ENCODE peak calls at places on chromosome 17, in seven cellular contexts. G is Peyer's patch, X is neural progenitor cell, P is A549, U is OCI-LY7, E is body of pancreas, R is tibial nerve. Z is an unnamed sample. For H3K4me1, the result is how much of the 10 kb centered on the place peaks cover.

GRCh38 chr17:73371285-73371684 is 59.5 kb upstream of the CDC42EP4 start:
- DNase-seq in G (no peak), X (no peak), P (peak), U (no peak), E (no peak), R (no peak), Z (no peak)

GRCh38 chr17:35973333-35974260 is 7.7 kb downstream of the CCL16 start:
- DNase-seq in G (no peak), X (no peak), P (no peak), U (no peak), E (peak), R (no peak), Z (no peak)

GRCh38 chr17:64418506-64419339 is 28.1 kb upstream of the PECAM1 start:
- DNase-seq in G (no peak), X (peak), P (peak), U (peak), E (peak), R (no peak), Z (peak)

GRCh38 chr17:20944014-20944905 is 98.6 kb downstream of the USP22 start:
- DNase-seq in G (no peak), X (peak), P (no peak), U (peak), E (peak), R (no peak), Z (no peak)

GRCh38 chr17:79813826-79814623 is 17.1 kb upstream of the CBX8 start:
- DNase-seq in G (no peak), X (peak), P (no peak), U (no peak), E (no peak), R (no peak), Z (no peak)

GRCh38 chr17:37824534-37825485 is 80.0 kb upstream of the HNF1B start:
- DNase-seq in G (no peak), X (no peak), P (peak), U (peak), E (no peak), R (no peak), Z (no peak)

GRCh38 chr17:57955183-57955952 is at the start of gene CUEDC1:
- DNase-seq in G (peak), X (peak), P (peak), U (peak), E (peak), R (peak), Z (no peak)

GRCh38 chr17:35187481-35187880 is 6.7 kb downstream of the SLC35G3 start:
- DNase-seq in G (no peak), X (no peak), P (no peak), U (no peak), E (no peak), R (no peak), Z (no peak)

GRCh38 chr17:10271004-10271620 is 72.7 kb upstream of the GAS7 start:
- DNase-seq in G (no peak), X (no peak), P (no peak), U (no peak), E (peak), R (no peak), Z (no peak)

GRCh38 chr17:8954339-8954738 is 11.2 kb downstream of the PIK3R5 start:
- DNase-seq in G (peak), X (peak), P (no peak), U (peak), E (peak), R (peak), Z (peak)

GRCh38 chr17:155576-155975 is 18.2 kb downstream of the SCGB1C2 start:
- DNase-seq in G (no peak), X (no peak), P (no peak), U (no peak), E (no peak), R (no peak), Z (no peak)

GRCh38 chr17:81549031-81549557 is 3.1 kb downstream of the FAAP100 start:
- DNase-seq in G (no peak), X (no peak), P (no peak), U (no peak), E (no peak), R (no peak), Z (no peak)

GRCh38 chr17:32777436-32777835 is 99.5 kb downstream of the MYO1D start:
- DNase-seq in G (no peak), X (no peak), P (peak), U (no peak), E (no peak), R (no peak), Z (no peak)

GRCh38 chr17:81132770-81133723 is 32.3 kb upstream of the PVALEF start:
- DNase-seq in G (no peak), X (no peak), P (no peak), U (no peak), E (no peak), R (no peak), Z (no peak)

GRCh38 chr17:64146418-64147109 is 16.6 kb upstream of the ERN1 start:
- DNase-seq in G (peak), X (peak), P (peak), U (peak), E (peak), R (peak), Z (peak)

GRCh38 chr17:29760279-29760721 is 137.6 kb upstream of the CORO6 start:
- DNase-seq in G (peak), X (peak), P (peak), U (peak), E (no peak), R (no peak), Z (no peak)

GRCh38 chr17:57970706-57971105 is 15.5 kb upstream of the CUEDC1 start:
- DNase-seq in G (no peak), X (no peak), P (no peak), U (no peak), E (no peak), R (no peak), Z (no peak)

GRCh38 chr17:10737168-10737622 is 7.4 kb upstream of the TMEM220 start:
- DNase-seq in G (peak), X (peak), P (peak), U (no peak), E (peak), R (peak), Z (no peak)

GRCh38 chr17:74516561-74516960 is 14.7 kb downstream of the CD300LB start:
- DNase-seq in G (no peak), X (no peak), P (no peak), U (no peak), E (no peak), R (no peak), Z (no peak)

GRCh38 chr17:40459646-40460584 is 16.7 kb downstream of the IGFBP4 start:
- DNase-seq in G (no peak), X (no peak), P (no peak), U (no peak), E (no peak), R (no peak), Z (no peak)

GRCh38 chr17:40456396-40456951 is 13.2 kb downstream of the IGFBP4 start:
- DNase-seq in G (no peak), X (no peak), P (no peak), U (no peak), E (no peak), R (no peak), Z (no peak)

GRCh38 chr17:40458851-40459482 is 15.7 kb downstream of the IGFBP4 start:
- DNase-seq in G (no peak), X (no peak), P (no peak), U (no peak), E (no peak), R (no peak), Z (no peak)

GRCh38 chr17:40457369-40457768 is 14.1 kb downstream of the IGFBP4 start:
- DNase-seq in G (no peak), X (no peak), P (no peak), U (no peak), E (no peak), R (no peak), Z (no peak)

DNA sequence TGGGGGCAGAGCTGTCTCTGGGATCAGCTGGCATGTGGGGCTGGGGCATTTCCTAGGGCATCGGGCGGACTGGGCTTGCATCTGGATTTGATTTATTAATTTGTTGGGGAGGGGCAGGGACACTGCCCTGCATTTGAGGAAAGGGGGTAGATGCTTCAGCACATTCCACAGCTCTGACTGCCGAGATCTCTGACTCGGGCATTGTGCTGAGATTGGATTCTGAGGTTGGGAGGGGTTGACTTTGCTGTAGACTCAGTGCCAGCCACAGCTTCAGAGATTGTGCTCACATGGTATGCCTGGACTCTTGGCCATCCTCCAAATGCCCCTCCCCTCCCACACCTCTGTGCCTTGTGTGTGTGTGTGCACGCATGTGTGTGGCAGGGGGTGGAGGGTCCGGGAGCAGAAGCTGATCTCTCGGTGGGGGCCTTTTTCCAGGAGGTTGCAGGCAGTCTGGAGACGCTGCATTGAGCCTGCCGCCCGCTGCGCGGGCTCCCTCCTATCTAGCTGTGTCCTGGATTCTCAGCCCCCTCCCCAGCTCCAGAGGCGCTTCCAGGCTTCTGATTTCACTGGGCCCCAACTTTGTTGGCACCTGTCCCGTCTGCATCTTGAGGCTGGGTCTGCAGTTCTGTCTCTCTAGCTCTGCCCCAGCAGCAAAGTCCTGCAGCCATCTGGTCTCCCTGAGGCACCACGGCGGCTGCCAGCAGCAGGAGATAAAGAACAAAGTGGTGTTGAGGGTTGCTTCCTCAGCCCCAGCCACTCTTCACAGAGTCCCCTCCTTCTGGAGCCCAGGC is 14.9 kb downstream of the IGFBP4 start:
- DNase-seq in G (no peak), X (no peak), P (no peak), U (no peak), E (peak), R (no peak), Z (no peak)
- H3K4me1 ChIP-seq in G (under half), X (under half), P (half or more), U (under half), E (under half), R (half or more), Z (under half)

DNA sequence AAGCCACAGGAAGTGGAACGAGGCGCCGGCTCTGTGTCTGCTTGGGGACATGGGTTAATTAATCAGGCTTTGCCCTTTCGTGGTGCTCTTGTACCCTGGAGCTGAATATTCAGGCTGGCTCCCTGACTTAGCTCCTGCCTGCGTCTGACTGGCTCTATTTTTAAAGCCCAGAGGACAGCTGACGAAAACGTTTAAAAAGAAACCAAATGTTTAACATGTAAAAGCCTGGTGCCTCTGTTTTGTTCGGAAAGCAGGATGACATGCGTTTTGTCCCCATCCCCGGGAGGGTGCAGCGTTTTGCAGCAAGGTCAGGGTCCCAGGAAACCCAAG is 61.1 kb downstream of the NT5M start:
- DNase-seq in G (no peak), X (peak), P (no peak), U (no peak), E (no peak), R (no peak), Z (peak)
- H3K4me3 ChIP-seq in G (no peak), X (no peak), P (no peak), U (no peak), E (no peak), R (no peak), Z (no peak)

GRCh38 chr17:19331134-19331533 is 31.4 kb downstream of the B9D1 start:
- DNase-seq in G (no peak), X (no peak), P (no peak), U (no peak), E (no peak), R (no peak), Z (no peak)
- TF ChIP-seq CTCF in G (no peak), X (no peak), P (no peak), U (no peak), E (no peak), R (no peak), Z (no peak)

GRCh38 chr17:77115947-77116346 is 24.8 kb upstream of the SEC14L1 start:
- DNase-seq in G (no peak), X (no peak), P (no peak), U (no peak), E (no peak), R (no peak), Z (no peak)
- H3K4me1 ChIP-seq in G (under half), X (under half), P (under half), U (under half), E (under half), R (under half), Z (under half)

DNA sequence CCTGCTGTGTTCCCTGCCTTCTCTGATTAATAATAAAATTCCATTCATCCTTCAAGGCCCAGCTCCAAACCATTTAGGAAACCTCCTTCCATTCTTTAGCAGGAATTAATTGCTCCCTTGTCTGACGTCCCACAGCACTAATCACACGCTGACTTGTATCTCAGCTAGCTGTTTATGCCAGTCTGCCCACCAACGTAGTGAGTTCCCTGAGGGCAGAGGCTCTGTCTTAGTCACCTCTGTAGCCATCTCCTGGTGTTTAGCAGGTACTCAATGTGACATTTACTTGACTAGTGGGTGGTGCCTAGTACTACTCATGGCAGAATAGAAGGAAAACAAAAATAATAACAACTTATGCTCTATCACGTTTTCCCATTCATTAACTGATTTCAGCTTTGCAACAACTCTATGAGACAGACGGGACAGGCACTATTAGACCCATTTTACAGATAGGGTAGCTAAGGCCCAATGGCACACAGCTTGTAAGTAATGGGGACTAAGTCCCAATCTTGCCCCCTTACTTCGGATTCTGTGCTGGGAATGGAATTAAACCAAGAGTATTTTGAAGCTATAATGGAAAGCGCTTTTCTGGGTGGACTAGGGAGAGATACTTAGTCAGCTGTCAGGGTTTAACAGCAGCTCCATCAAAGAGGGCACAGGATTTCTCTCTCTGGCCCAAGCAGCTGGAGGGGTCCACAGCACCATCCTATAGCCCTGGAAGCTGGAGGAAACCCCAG is 931 bp upstream of the WIPF2 start:
- DNase-seq in G (no peak), X (no peak), P (no peak), U (no peak), E (no peak), R (no peak), Z (no peak)
- H3K4me3 ChIP-seq in G (peak), X (peak), P (peak), U (peak), E (no peak), R (peak), Z (peak)

GRCh38 chr17:77771587-77771986 is 186.9 kb upstream of the TNRC6C start:
- DNase-seq in G (no peak), X (no peak), P (no peak), U (no peak), E (no peak), R (no peak), Z (no peak)

GRCh38 chr17:77769762-77770161 is 188.7 kb upstream of the TNRC6C start:
- DNase-seq in G (no peak), X (no peak), P (no peak), U (no peak), E (no peak), R (no peak), Z (no peak)

GRCh38 chr17:77771145-77771544 is 187.4 kb upstream of the TNRC6C start:
- DNase-seq in G (no peak), X (no peak), P (no peak), U (no peak), E (no peak), R (no peak), Z (no peak)

GRCh38 chr17:77769215-77769614 is 189.3 kb upstream of the TNRC6C start:
- DNase-seq in G (no peak), X (no peak), P (no peak), U (no peak), E (no peak), R (no peak), Z (no peak)

GRCh38 chr17:77770331-77771105 is 188.0 kb upstream of the TNRC6C start:
- DNase-seq in G (no peak), X (no peak), P (no peak), U (no peak), E (no peak), R (no peak), Z (no peak)
- TF ChIP-seq CTCF in G (no peak), X (no peak), P (no peak), U (no peak), E (no peak), R (no peak), Z (no peak)

GRCh38 chr17:19457046-19457445 is 46.0 kb downstream of the RNF112 start:
- DNase-seq in G (no peak), X (no peak), P (no peak), U (no peak), E (no peak), R (no peak), Z (peak)
- H3K4me1 ChIP-seq in G (under half), X (half or more), P (under half), U (under half), E (under half), R (under half), Z (under half)

GRCh38 chr17:76585048-76585648 is 512 bp downstream of the ST6GALNAC2 start:
- DNase-seq in G (no peak), X (peak), P (no peak), U (no peak), E (no peak), R (no peak), Z (no peak)
- H3K4me3 ChIP-seq in G (peak), X (peak), P (peak), U (no peak), E (peak), R (peak), Z (peak)